ENCODE peak calls at places on chromosomes 3 and 15, in six cellular contexts. P is heart left ventricle; A is astrocyte; W is K562; X is spleen; M is CD8-positive, alpha-beta T cell. H is an unnamed sample.

GRCh38 chr15:48182749-48183148 is 4.7 kb upstream of the MYEF2 start:
- DNase-seq in P (no peak), A (no peak), W (no peak), X (no peak), M (no peak), H (no peak)

GRCh38 chr3:99012051-99012450 is 110.6 kb upstream of the DCBLD2 start:
- DNase-seq in P (peak; percentile 34), A (peak; percentile 74), W (no peak), X (no peak), M (no peak), H (no peak)

GRCh38 chr3:157077565-157077991 is 82.4 kb downstream of the CCNL1 start:
- DNase-seq in P (no peak), A (peak; percentile 55), W (no peak), X (no peak), M (no peak), H (peak; percentile 29)

GRCh38 chr3:170840291-170840859 is 29.6 kb downstream of the RPL22L1 start:
- DNase-seq in P (no peak), A (peak; percentile 32), W (no peak), X (no peak), M (no peak), H (no peak)

GRCh38 chr3:76038949-76039348 is 253.6 kb upstream of the ZNF717 start:
- DNase-seq in P (no peak), A (no peak), W (no peak), X (no peak), M (no peak), H (no peak)

GRCh38 chr3:177320765-177321247 is 123.5 kb upstream of the TBL1XR1 start:
- DNase-seq in P (no peak), A (peak; percentile 59), W (no peak), X (no peak), M (no peak), H (no peak)

GRCh38 chr3:17645074-17645698 is 97.2 kb downstream of the TBC1D5 start:
- DNase-seq in P (no peak), A (peak; percentile 40), W (peak; percentile 17), X (no peak), M (no peak), H (peak; percentile 21)

GRCh38 chr15:68730491-68731317 is 90.0 kb downstream of the ANP32A start:
- DNase-seq in P (peak; percentile 70), A (peak; percentile 26), W (no peak), X (no peak), M (peak; percentile 54), H (peak; percentile 56)

GRCh38 chr15:52466134-52466701 is 62.5 kb downstream of the MYO5A start:
- DNase-seq in P (peak; percentile 60), A (no peak), W (no peak), X (peak; percentile 92), M (no peak), H (peak; percentile 32)

GRCh38 chr3:132180337-132180791 is 136.8 kb upstream of the ACP3 start:
- DNase-seq in P (no peak), A (peak; percentile 34), W (no peak), X (no peak), M (no peak), H (no peak)

GRCh38 chr15:76338555-76339301 is 2.2 kb downstream of the ISL2 start:
- DNase-seq in P (no peak), A (no peak), W (no peak), X (no peak), M (no peak), H (no peak)

GRCh38 chr15:37102315-37103021 is 2.1 kb upstream of the MEIS2 start:
- DNase-seq in P (peak; percentile 42), A (no peak), W (no peak), X (peak; percentile 49), M (no peak), H (peak; percentile 37)

GRCh38 chr3:172302176-172302575 is 146.1 kb downstream of the GHSR start:
- DNase-seq in P (no peak), A (no peak), W (no peak), X (no peak), M (no peak), H (no peak)

GRCh38 chr3:58556001-58556400 is 19.0 kb upstream of the ACOX2 start:
- DNase-seq in P (no peak), A (no peak), W (no peak), X (no peak), M (no peak), H (no peak)

GRCh38 chr3:57856675-57857074 is 100.6 kb downstream of the SLMAP start:
- DNase-seq in P (no peak), A (no peak), W (no peak), X (no peak), M (no peak), H (no peak)

GRCh38 chr3:27900316-27900715 is 178.2 kb upstream of the EOMES start:
- DNase-seq in P (no peak), A (no peak), W (no peak), X (no peak), M (peak; percentile 68), H (no peak)

GRCh38 chr15:67815036-67815592 is 10.2 kb upstream of the SKOR1 start:
- DNase-seq in P (no peak), A (no peak), W (no peak), X (peak; percentile 34), M (no peak), H (no peak)

GRCh38 chr3:110680365-110680909 is 391.2 kb upstream of the NECTIN3 start:
- DNase-seq in P (no peak), A (peak; percentile 12), W (no peak), X (no peak), M (no peak), H (no peak)

GRCh38 chr3:190339130-190339529 is 16.9 kb upstream of the CLDN1 start:
- DNase-seq in P (no peak), A (peak; percentile 56), W (no peak), X (no peak), M (no peak), H (no peak)

GRCh38 chr3:166498439-166498838 is 661.2 kb upstream of the BCHE start:
- DNase-seq in P (no peak), A (no peak), W (no peak), X (no peak), M (no peak), H (no peak)

DNA sequence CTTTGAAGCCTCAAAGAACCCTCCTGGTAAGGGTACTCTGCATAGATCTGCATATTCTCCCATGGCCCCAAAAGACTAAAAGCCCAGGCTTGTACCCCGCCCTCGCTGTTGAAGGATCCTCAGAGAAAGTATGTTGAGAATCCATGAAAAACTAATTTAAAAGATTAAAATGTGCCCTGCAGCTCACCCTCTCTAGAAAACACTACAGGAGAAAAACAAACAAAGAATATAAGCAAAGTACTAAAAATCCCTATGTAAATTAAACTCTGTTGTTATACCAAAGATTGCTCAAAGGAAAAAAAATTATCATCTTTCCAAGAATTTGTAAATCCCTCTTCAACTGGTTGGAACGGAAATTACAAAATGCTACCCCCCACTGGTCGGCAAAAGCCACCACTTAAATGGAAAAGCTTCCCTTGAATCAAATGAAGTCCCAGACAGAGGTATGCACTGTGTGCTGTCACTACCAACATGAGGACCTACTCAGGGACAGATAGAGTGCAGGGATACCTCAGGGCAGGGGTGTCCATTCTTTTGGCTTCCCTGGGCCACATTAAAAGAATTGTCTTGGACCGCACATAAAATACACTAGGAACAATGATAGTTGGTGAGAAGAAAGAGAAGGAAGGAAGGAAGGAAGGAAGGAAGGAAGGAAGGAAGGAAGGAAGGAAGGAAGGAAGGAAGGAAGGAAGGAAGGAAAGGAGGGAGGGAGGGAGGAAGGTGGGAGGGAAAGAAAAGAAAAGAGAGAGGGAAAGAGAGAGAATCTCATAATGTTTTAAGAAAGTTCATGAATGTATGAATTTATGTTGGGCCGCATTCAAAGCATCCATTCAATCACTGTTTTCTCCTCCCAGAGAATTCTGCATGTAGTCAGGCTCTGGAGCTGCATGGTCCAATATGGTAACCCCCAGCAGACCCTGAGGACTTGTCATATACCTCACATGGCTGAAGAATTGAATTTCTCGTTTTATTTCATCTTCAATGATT is 88.1 kb downstream of the MAGI1 start:
- DNase-seq in P (no peak), A (no peak), W (no peak), X (no peak), M (no peak), H (no peak)
- H3K4me1 ChIP-seq in P (peaks cover 76% of the 10 kb centered on the region), A (peaks cover 59% of the 10 kb centered on the region), W (no peaks in the 10 kb centered on the region), X (peaks cover 10% of the 10 kb centered on the region), M (no peaks in the 10 kb centered on the region), H (peaks cover 20% of the 10 kb centered on the region)

DNA sequence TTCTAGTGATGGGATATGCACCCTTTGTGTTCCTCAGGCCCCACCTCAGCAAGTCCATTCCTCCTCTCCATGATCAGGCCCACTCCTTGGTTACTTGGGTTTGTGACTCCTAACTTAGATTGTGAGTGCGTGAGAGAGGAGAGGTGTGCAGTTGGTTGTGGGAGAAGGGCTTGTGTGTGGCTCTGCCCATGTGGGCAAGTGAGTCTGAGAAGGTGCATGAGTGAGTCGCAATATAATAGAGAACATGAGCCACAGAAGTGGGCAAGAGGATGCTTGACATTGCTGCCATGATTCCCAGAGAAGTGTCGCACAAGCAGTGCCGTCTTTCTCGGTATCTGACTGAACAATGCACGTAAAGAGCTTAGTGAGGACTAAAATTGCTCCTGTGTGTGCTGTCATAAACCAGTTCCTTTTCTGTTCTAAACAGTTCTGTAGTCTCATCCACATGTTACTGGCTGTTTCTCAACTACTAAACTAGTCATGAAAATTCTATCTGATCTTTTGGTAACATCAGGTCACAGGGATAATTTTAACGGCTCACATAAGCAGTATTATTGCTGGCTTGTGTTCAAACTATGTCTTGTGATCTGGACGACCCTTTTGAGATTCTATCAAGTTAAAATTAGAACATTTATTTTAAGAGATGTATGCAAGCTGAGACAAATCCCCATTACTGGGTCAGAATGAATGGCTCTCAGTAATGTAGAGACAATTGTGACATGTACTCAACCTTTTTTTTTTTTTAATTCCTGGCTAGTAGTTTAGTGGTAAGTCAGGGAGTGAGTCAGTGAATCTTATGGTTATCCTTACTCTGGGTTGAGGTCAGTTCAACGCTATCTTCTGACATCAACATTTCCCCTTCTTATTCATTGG is 25.6 kb downstream of the GYG1 start:
- DNase-seq in P (no peak), A (peak; percentile 97), W (no peak), X (no peak), M (no peak), H (no peak)
- H3K36me3 ChIP-seq in P (peaks cover 7% of the 10 kb centered on the region), A (no peaks in the 10 kb centered on the region), W (peaks cover 7% of the 10 kb centered on the region), X (peaks cover 100% of the 10 kb centered on the region), M (peaks cover 13% of the 10 kb centered on the region), H (no peaks in the 10 kb centered on the region)

DNA sequence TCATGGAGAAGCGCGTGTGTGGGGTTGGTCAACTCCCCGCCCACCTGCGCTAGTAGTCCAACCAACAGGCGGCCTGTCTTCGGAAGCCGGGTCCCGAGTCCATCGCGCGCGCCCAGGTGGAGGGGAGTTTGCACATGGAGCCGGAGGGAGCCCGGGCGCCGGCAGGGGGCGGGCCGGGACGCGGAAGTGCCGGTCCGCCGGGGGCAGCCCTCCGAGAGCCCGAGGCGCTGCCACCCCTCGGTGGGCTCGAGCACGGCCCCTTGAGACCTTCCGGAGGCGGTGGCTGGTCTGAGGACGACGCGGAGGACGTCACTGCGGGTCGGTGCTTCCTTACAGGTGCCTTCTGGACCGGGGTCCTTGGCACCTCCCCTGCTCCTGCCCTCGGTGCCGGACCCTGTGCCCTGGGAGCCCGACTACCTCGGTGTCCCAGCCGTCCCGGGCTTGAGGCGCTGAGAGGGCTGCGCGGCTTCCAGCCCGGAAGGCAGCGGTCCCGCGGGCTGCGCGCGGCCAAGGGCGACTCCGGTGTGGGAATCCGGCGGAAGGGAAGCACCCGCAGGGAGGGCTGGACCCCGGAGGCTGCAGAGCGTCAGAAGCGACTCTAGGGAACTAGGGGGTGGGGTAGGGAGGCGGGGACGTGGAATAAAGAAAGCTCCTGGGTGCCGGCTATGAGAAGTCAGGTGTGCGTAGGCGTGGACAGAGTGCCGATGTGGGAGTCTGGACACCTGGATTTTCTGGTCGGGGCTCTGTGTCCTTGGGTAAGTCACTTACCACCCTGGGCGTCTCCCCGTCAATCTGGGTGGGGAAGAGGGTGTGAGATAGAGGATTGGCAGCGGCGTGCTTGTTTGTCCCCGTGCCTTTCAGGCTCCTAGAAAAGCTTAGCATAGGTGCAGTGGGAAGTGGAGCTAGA is 212.3 kb downstream of the FGF12 start:
- DNase-seq in P (peak; percentile 36), A (no peak), W (no peak), X (peak; percentile 74), M (no peak), H (peak; percentile 69)
- TF ChIP-seq CTCF in P (peak; percentile 15), A (no peak), W (no peak), X (no peak), M (no peak), H (peak; percentile 34)

GRCh38 chr3:50575372-50575771 is 6.0 kb downstream of the HEMK1 start:
- DNase-seq in P (no peak), A (no peak), W (no peak), X (no peak), M (no peak), H (no peak)
- H3K4me1 ChIP-seq in P (peaks cover 20% of the 10 kb centered on the region), A (no peaks in the 10 kb centered on the region), W (peaks cover 41% of the 10 kb centered on the region), X (peaks cover 13% of the 10 kb centered on the region), M (peaks cover 80% of the 10 kb centered on the region), H (peaks cover 3% of the 10 kb centered on the region)